ENCODE peak calls at places on chromosomes 16 and 17, in four cellular contexts. I is K562, Y is HCT116, E is GM12878. K is an unnamed sample.

GRCh38 chr17:38461683-38462082 is 33.4 kb downstream of the ARHGAP23 start:
- DNase-seq in I (peak), Y (no peak), E (no peak), K (no peak)

GRCh38 chr17:75146597-75146996 is 7.7 kb downstream of the JPT1 start:
- DNase-seq in I (no peak), Y (no peak), E (no peak), K (no peak)

GRCh38 chr16:716250-716607 is 1.3 kb downstream of the METRN start:
- DNase-seq in I (peak), Y (no peak), E (no peak), K (peak)

GRCh38 chr16:64085291-64085690 is 1036.6 kb downstream of the CDH11 start:
- DNase-seq in I (no peak), Y (no peak), E (no peak), K (no peak)

GRCh38 chr16:85448557-85449194 is 164.4 kb upstream of the GSE1 start:
- DNase-seq in I (no peak), Y (no peak), E (no peak), K (peak)

GRCh38 chr17:41796066-41796895 is 9.8 kb upstream of the JUP start:
- DNase-seq in I (no peak), Y (no peak), E (no peak), K (peak)

GRCh38 chr16:1895949-1896675 is 22.1 kb downstream of the HS3ST6 start:
- DNase-seq in I (no peak), Y (no peak), E (no peak), K (no peak)

GRCh38 chr17:50270430-50271172 is 3.7 kb upstream of the TMEM92 start:
- DNase-seq in I (peak), Y (no peak), E (no peak), K (no peak)

GRCh38 chr17:39916918-39917317 is 1.5 kb downstream of the GSDMB start:
- DNase-seq in I (peak), Y (no peak), E (no peak), K (peak)

GRCh38 chr16:89209522-89210044 is 7.9 kb upstream of the ZNF778 start:
- DNase-seq in I (no peak), Y (no peak), E (no peak), K (no peak)

GRCh38 chr17:77877674-77878355 is 80.7 kb upstream of the TNRC6C start:
- DNase-seq in I (no peak), Y (no peak), E (no peak), K (no peak)

GRCh38 chr16:86199871-86200700 is 301.1 kb downstream of the IRF8 start:
- DNase-seq in I (no peak), Y (no peak), E (no peak), K (no peak)

GRCh38 chr16:68420366-68420765 is 27.9 kb downstream of the SMPD3 start:
- DNase-seq in I (no peak), Y (no peak), E (no peak), K (no peak)

GRCh38 chr17:3879181-3879580 is 13.7 kb downstream of the CAMKK1 start:
- DNase-seq in I (no peak), Y (no peak), E (no peak), K (no peak)

GRCh38 chr16:77960771-77961170 is 61.6 kb upstream of the CLEC3A start:
- DNase-seq in I (no peak), Y (no peak), E (no peak), K (no peak)

GRCh38 chr17:8951210-8951609 is 14.3 kb downstream of the PIK3R5 start:
- DNase-seq in I (no peak), Y (no peak), E (no peak), K (no peak)

GRCh38 chr16:12773216-12773615 is 30.5 kb downstream of the CPPED1 start:
- DNase-seq in I (no peak), Y (no peak), E (no peak), K (no peak)

GRCh38 chr16:74775255-74775654 is 635 bp upstream of the FA2H start:
- DNase-seq in I (no peak), Y (no peak), E (no peak), K (no peak)

GRCh38 chr16:81005644-81006471 is 827 bp downstream of the CMC2 start:
- DNase-seq in I (no peak), Y (peak), E (no peak), K (peak)

GRCh38 chr16:80226499-80226898 is 314.3 kb upstream of the DYNLRB2 start:
- DNase-seq in I (no peak), Y (no peak), E (no peak), K (no peak)

GRCh38 chr17:9240659-9241370 is 219.5 kb downstream of the NTN1 start:
- DNase-seq in I (peak), Y (no peak), E (no peak), K (peak)

GRCh38 chr16:54287018-54287757 is 601 bp upstream of the IRX3 start:
- DNase-seq in I (no peak), Y (peak), E (no peak), K (no peak)

GRCh38 chr17:68324114-68324513 is 32.8 kb downstream of the ARSG start:
- DNase-seq in I (no peak), Y (no peak), E (no peak), K (no peak)

GRCh38 chr16:589658-590159 is at the start of gene RAB40C:
- DNase-seq in I (peak), Y (peak), E (peak), K (peak)

GRCh38 chr17:28333083-28333746 is 2.1 kb downstream of the IFT20 start:
- DNase-seq in I (no peak), Y (no peak), E (no peak), K (no peak)

GRCh38 chr17:28334176-28334575 is 1.1 kb downstream of the IFT20 start:
- DNase-seq in I (no peak), Y (no peak), E (no peak), K (no peak)

GRCh38 chr17:28334666-28335200 is 539 bp downstream of the IFT20 start:
- DNase-seq in I (no peak), Y (no peak), E (no peak), K (no peak)

GRCh38 chr17:28335959-28336871 is 654 bp downstream of the TNFAIP1 start:
- DNase-seq in I (peak), Y (peak), E (no peak), K (peak)

GRCh38 chr17:28335201-28335958 is at the start of the genes IFT20 and TNFAIP1:
- DNase-seq in I (peak), Y (peak), E (peak), K (peak)
- TF ChIP-seq POLR2A in I (peak), Y (peak), E (peak), K (peak)

DNA sequence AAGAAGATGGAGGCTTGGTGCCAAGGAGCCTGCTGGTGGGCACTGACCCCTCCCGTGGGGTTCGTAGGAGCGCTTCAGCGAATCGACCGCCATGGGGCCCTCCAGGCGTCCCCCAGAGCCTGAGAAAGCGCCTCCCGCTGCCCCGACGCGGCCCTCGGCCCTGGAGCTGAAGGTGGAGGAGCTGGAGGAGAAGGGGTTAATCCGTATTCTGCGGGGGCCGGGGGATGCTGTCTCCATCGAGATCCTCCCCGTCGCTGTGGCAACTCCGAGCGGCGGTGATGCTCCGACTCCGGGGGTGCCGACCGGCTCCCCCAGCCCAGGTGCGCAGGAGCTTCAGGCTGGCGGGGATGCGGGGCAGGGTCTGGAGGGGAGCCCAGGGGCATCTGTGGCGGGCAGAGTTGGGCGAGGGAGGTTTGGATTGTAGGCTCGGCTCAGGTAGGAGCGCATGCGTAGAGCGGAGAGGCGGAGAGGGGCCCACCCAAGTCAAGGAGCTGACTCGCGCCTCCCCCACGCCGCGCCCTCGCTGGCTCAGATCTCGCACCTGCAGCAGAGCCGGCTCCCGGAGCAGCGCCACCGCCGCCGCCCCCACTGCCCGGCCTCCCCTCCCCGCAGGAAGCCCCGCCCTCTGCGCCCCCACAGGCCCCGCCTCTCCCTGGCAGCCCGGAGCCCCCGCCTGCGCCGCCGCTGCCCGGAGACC is 19.8 kb downstream of the FMNL1 start:
- DNase-seq in I (no peak), Y (no peak), E (no peak), K (no peak)
- TF ChIP-seq ZBTB33 in I (peak), Y (no peak), E (no peak), K (no peak)

GRCh38 chr17:17253445-17253844 is 16.5 kb upstream of the FLCN start:
- DNase-seq in I (no peak), Y (no peak), E (no peak), K (no peak)
- H3K4me3 ChIP-seq in I (no peak), Y (no peak), E (no peak), K (no peak)

GRCh38 chr17:81933178-81933699 is 3.9 kb downstream of the PYCR1 start:
- DNase-seq in I (no peak), Y (no peak), E (no peak), K (no peak)

GRCh38 chr17:81931189-81931556 is 3.6 kb upstream of the MAFG start:
- DNase-seq in I (no peak), Y (no peak), E (no peak), K (no peak)

GRCh38 chr17:81934098-81934757 is 2.9 kb downstream of the PYCR1 start:
- DNase-seq in I (no peak), Y (no peak), E (no peak), K (no peak)

GRCh38 chr17:81931557-81932332 is 4.2 kb upstream of the MAFG start:
- DNase-seq in I (no peak), Y (no peak), E (no peak), K (no peak)

DNA sequence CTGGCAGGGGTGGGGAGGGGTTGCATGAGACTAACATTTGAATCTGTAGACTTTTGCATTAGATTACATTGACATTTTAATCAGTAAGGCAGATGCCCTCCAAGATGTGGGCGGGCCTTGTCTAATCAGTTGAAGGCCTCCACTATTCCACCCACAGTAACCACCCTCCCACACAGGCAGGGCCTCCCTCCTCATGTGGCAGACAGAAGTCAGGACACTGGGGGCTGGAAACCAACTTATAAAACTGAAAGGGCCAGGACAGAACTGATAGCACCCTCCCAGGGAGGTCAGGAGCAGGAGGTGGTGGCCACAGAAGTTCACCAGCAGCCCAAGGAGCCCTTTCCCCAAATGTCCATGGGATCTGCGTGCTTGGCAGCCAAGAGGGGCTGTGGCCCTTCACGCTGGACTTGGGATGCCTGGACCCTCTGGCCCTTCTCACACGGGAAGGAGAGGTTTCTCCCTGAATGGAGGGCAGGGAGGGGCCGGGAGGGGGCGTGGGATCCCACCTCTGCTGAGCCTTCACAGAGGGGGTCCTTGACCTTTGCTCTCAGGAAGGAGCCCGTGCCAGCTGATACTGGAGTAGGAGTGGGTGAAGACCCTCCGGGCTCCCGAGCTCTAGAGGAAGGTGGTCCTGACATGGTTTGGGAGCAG is 4.6 kb downstream of the PYCR1 start:
- DNase-seq in I (peak), Y (no peak), E (no peak), K (no peak)
- TF ChIP-seq POLR2A in I (peak), Y (no peak), E (no peak), K (no peak)

GRCh38 chr17:45867702-45868101 is 23.0 kb downstream of the SPPL2C start:
- DNase-seq in I (peak), Y (peak), E (no peak), K (peak)
- TF ChIP-seq ZBTB33 in I (no peak), Y (no peak), E (no peak), K (no peak)

K was measured in HepG2.